ENCODE peak calls at places on chromosomes 5 and 9, in six cellular contexts. I, T, J, V, O and X are unnamed samples.

GRCh38 chr9:13810510-13810909 is 503.4 kb downstream of the NFIB start:
- DNase-seq in I (no peak), T (no peak), J (no peak), V (no peak), O (peak; percentile 76), X (no peak)

GRCh38 chr5:4511996-4512656 is 628.0 kb upstream of the ADAMTS16 start:
- DNase-seq in I (peak; percentile 33), T (peak; percentile 50), J (peak; percentile 69), V (no peak), O (no peak), X (no peak)

GRCh38 chr9:42852133-42852532 is 668.7 kb downstream of the SPATA31A6 start:
- DNase-seq in I (peak; percentile 44), T (peak; percentile 71), J (peak; percentile 80), V (peak; percentile 29), O (peak; percentile 50), X (no peak)

GRCh38 chr5:141326088-141326854 is 4.0 kb upstream of the PCDHGA1 start:
- DNase-seq in I (no peak), T (peak; percentile 88), J (peak; percentile 82), V (no peak), O (peak; percentile 35), X (peak; percentile 82)

GRCh38 chr5:30956251-30956650 is 237.2 kb upstream of the CDH6 start:
- DNase-seq in I (no peak), T (no peak), J (no peak), V (no peak), O (no peak), X (no peak)

GRCh38 chr9:76109953-76110352 is 219.5 kb downstream of the PCSK5 start:
- DNase-seq in I (no peak), T (no peak), J (no peak), V (no peak), O (no peak), X (peak; percentile 22)

GRCh38 chr5:43152946-43153345 is 32.2 kb downstream of the ZNF131 start:
- DNase-seq in I (no peak), T (no peak), J (no peak), V (no peak), O (no peak), X (peak; percentile 76)

GRCh38 chr5:78799254-78800017 is 150.9 kb upstream of the LHFPL2 start:
- DNase-seq in I (no peak), T (no peak), J (no peak), V (no peak), O (peak; percentile 57), X (peak; percentile 67)

GRCh38 chr9:133188006-133188842 is 20.8 kb downstream of the OBP2B start:
- DNase-seq in I (no peak), T (peak; percentile 88), J (peak; percentile 86), V (peak; percentile 29), O (no peak), X (no peak)

GRCh38 chr5:158069838-158070237 is 210.9 kb upstream of the CLINT1 start:
- DNase-seq in I (no peak), T (no peak), J (no peak), V (no peak), O (no peak), X (no peak)

GRCh38 chr9:131282688-131283422 is 6.5 kb upstream of the FAM78A start:
- DNase-seq in I (no peak), T (peak; percentile 80), J (peak; percentile 80), V (peak; percentile 63), O (peak; percentile 37), X (peak; percentile 28)

GRCh38 chr9:116975119-116975518 is 288.0 kb downstream of the TRIM32 start:
- DNase-seq in I (no peak), T (no peak), J (no peak), V (no peak), O (no peak), X (no peak)

GRCh38 chr5:42840279-42840678 is 28.6 kb upstream of the SELENOP start:
- DNase-seq in I (no peak), T (no peak), J (no peak), V (no peak), O (peak; percentile 72), X (peak; percentile 58)

GRCh38 chr9:89606049-89606481 is 1.3 kb downstream of the GADD45G start:
- DNase-seq in I (no peak), T (peak; percentile 81), J (peak; percentile 68), V (peak; percentile 17), O (peak; percentile 85), X (peak; percentile 61)

GRCh38 chr9:88258587-88258986 is 120.3 kb upstream of the SPATA31C2 start:
- DNase-seq in I (no peak), T (no peak), J (no peak), V (no peak), O (peak; percentile 28), X (no peak)

GRCh38 chr5:35926389-35927051 is 11.9 kb downstream of the CAPSL start:
- DNase-seq in I (no peak), T (peak; percentile 73), J (peak; percentile 76), V (peak; percentile 75), O (peak; percentile 60), X (peak; percentile 50)

GRCh38 chr5:39104221-39104620 is 30.0 kb upstream of the RICTOR start:
- DNase-seq in I (no peak), T (no peak), J (no peak), V (no peak), O (no peak), X (no peak)

GRCh38 chr5:124698774-124699173 is 47.7 kb downstream of the ZNF608 start:
- DNase-seq in I (no peak), T (no peak), J (no peak), V (no peak), O (peak; percentile 77), X (peak; percentile 58)

GRCh38 chr5:173159256-173159655 is 14.9 kb downstream of the BNIP1 start:
- DNase-seq in I (no peak), T (no peak), J (no peak), V (no peak), O (no peak), X (no peak)

GRCh38 chr5:107870984-107871383 is 200.2 kb upstream of the EFNA5 start:
- DNase-seq in I (no peak), T (no peak), J (no peak), V (no peak), O (no peak), X (no peak)

GRCh38 chr5:96222129-96222528 is 210.9 kb downstream of the PCSK1 start:
- DNase-seq in I (no peak), T (no peak), J (no peak), V (no peak), O (no peak), X (no peak)

GRCh38 chr5:122172207-122172606 is 42.9 kb downstream of the ZNF474 start:
- DNase-seq in I (no peak), T (no peak), J (no peak), V (no peak), O (no peak), X (peak; percentile 26)
- H2BK15ac ChIP-seq in I (no peak overlapping the region), T (no peak overlapping the region), J (no peak overlapping the region), V (no peak overlapping the region), O (no peak overlapping the region), X (no peak overlapping the region)

GRCh38 chr5:144170276-144171024 is at the start of the genes KCTD16 and YIPF5:
- DNase-seq in I (peak; percentile 91), T (peak; percentile 99), J (peak; percentile 98), V (peak; percentile 89), O (peak; percentile 96), X (peak; percentile 96)

GRCh38 chr5:144162686-144163085 is 7.8 kb downstream of the YIPF5 start:
- DNase-seq in I (no peak), T (no peak), J (no peak), V (no peak), O (no peak), X (peak; percentile 41)

GRCh38 chr5:144166696-144167095 is 3.8 kb downstream of the YIPF5 start:
- DNase-seq in I (no peak), T (no peak), J (no peak), V (no peak), O (no peak), X (no peak)

GRCh38 chr5:144169904-144170275 is 569 bp downstream of the YIPF5 start:
- DNase-seq in I (no peak), T (no peak), J (no peak), V (no peak), O (no peak), X (no peak)

DNA sequence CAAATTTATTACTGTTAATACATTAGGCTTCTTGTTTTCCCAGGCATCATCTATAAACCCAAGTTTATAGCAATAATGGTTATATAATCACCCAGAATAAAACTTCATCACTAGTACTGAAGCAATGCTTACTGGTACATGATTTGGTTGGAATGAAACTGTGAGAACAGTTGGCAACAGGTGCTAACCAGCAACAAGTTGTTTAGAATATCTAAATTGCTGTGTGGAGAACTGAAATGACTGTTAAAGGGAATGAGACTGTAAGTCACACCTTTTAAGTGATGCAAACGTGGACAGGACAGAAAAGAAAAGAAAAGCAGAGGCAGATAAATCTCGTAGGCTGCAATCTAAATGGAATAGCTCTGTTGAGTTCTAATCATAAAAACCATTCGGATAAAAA is 2.5 kb downstream of the YIPF5 start:
- DNase-seq in I (no peak), T (no peak), J (no peak), V (no peak), O (no peak), X (no peak)
- H3K4me2 ChIP-seq in I (no peak overlapping the region), T (no peak overlapping the region), J (no peak overlapping the region), V (no peak overlapping the region), O (no peak overlapping the region), X (no peak overlapping the region)

GRCh38 chr5:60226128-60226527 is 332.6 kb upstream of the PDE4D start:
- DNase-seq in I (no peak), T (no peak), J (no peak), V (no peak), O (no peak), X (no peak)

GRCh38 chr5:60228676-60229075 is 335.1 kb upstream of the PDE4D start:
- DNase-seq in I (no peak), T (no peak), J (no peak), V (no peak), O (no peak), X (no peak)

GRCh38 chr5:60223342-60223741 is 329.8 kb upstream of the PDE4D start:
- DNase-seq in I (no peak), T (no peak), J (no peak), V (no peak), O (no peak), X (no peak)
- H3K9ac ChIP-seq in I (no peak overlapping the region), T (no peak overlapping the region), J (no peak overlapping the region), V (no peak overlapping the region), O (no peak overlapping the region), X (no peak overlapping the region)

DNA sequence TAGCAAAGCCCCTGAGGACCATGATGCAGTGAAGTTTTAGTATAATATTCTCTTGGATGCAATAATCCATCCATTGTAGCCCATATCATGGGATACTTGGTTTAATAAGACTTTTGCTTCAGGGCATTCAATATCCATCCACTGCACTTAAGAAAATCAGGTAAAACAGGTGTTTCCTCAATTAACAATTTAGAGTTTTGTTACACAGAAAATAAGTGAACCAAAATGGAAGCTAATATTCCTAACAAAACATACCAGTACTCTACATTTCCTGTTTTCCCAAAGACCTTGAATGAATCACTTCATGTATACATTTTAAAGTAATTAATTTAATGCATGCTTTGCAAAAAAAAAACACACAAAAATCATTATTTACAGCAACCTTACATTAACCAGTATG is 305.6 kb downstream of the NR2F1-AS1 start:
- DNase-seq in I (no peak), T (no peak), J (no peak), V (no peak), O (no peak), X (no peak)
- H2BK15ac ChIP-seq in I (no peak overlapping the region), T (no peak overlapping the region), J (no peak overlapping the region), V (no peak overlapping the region), O (no peak overlapping the region), X (no peak overlapping the region)